ENCODE peak calls at places on chromosomes 11 and 22, in six cellular contexts. One of them, this sample, is unnamed.

GRCh38 chr22:41229730-41230398 is 10.9 kb downstream of the CHADL start:
- DNase-seq in transverse colon: no peak
- DNase-seq in endothelial cell of umbilical vein: peak
- DNase-seq in mammary epithelial cell: no peak
- DNase-seq in HCT116: no peak
- DNase-seq in psoas muscle: no peak
- DNase-seq in this sample: no peak

GRCh38 chr11:46338988-46339666 is 8.1 kb upstream of the DGKZ start:
- DNase-seq in transverse colon: no peak
- DNase-seq in endothelial cell of umbilical vein: no peak
- DNase-seq in mammary epithelial cell: no peak
- DNase-seq in HCT116: no peak
- DNase-seq in psoas muscle: peak
- DNase-seq in this sample: no peak

GRCh38 chr11:126727381-126727780 is 273.2 kb downstream of the KIRREL3 start:
- DNase-seq in transverse colon: no peak
- DNase-seq in endothelial cell of umbilical vein: no peak
- DNase-seq in mammary epithelial cell: no peak
- DNase-seq in HCT116: no peak
- DNase-seq in psoas muscle: no peak
- DNase-seq in this sample: no peak

GRCh38 chr11:121553806-121554205 is 101.0 kb upstream of the SORL1-AS1 start:
- DNase-seq in transverse colon: peak
- DNase-seq in endothelial cell of umbilical vein: no peak
- DNase-seq in mammary epithelial cell: peak
- DNase-seq in HCT116: peak
- DNase-seq in psoas muscle: no peak
- DNase-seq in this sample: peak

GRCh38 chr11:85316967-85317366 is 310.2 kb downstream of the DLG2 start:
- DNase-seq in transverse colon: no peak
- DNase-seq in endothelial cell of umbilical vein: no peak
- DNase-seq in mammary epithelial cell: no peak
- DNase-seq in HCT116: no peak
- DNase-seq in psoas muscle: no peak
- DNase-seq in this sample: no peak

GRCh38 chr11:77687088-77687487 is 49.5 kb upstream of the CLNS1A start:
- DNase-seq in transverse colon: no peak
- DNase-seq in endothelial cell of umbilical vein: no peak
- DNase-seq in mammary epithelial cell: no peak
- DNase-seq in HCT116: no peak
- DNase-seq in psoas muscle: no peak
- DNase-seq in this sample: no peak

GRCh38 chr22:29275167-29275566 is 7.1 kb downstream of the EWSR1 start:
- DNase-seq in transverse colon: no peak
- DNase-seq in endothelial cell of umbilical vein: no peak
- DNase-seq in mammary epithelial cell: no peak
- DNase-seq in HCT116: no peak
- DNase-seq in psoas muscle: no peak
- DNase-seq in this sample: no peak

GRCh38 chr11:113521737-113522517 is 46.7 kb upstream of the DRD2 start:
- DNase-seq in transverse colon: no peak
- DNase-seq in endothelial cell of umbilical vein: no peak
- DNase-seq in mammary epithelial cell: peak
- DNase-seq in HCT116: no peak
- DNase-seq in psoas muscle: no peak
- DNase-seq in this sample: no peak

GRCh38 chr22:43007519-43008102 is 7.3 kb downstream of the PACSIN2 start:
- DNase-seq in transverse colon: peak
- DNase-seq in endothelial cell of umbilical vein: no peak
- DNase-seq in mammary epithelial cell: no peak
- DNase-seq in HCT116: no peak
- DNase-seq in psoas muscle: no peak
- DNase-seq in this sample: no peak

GRCh38 chr11:111918390-111919256 is at the start of gene C11orf52:
- DNase-seq in transverse colon: peak
- DNase-seq in endothelial cell of umbilical vein: peak
- DNase-seq in mammary epithelial cell: peak
- DNase-seq in HCT116: peak
- DNase-seq in psoas muscle: peak
- DNase-seq in this sample: peak

GRCh38 chr11:69373251-69373635 is 79.3 kb downstream of the MYEOV start:
- DNase-seq in transverse colon: no peak
- DNase-seq in endothelial cell of umbilical vein: no peak
- DNase-seq in mammary epithelial cell: no peak
- DNase-seq in HCT116: no peak
- DNase-seq in psoas muscle: no peak
- DNase-seq in this sample: no peak

GRCh38 chr11:29676993-29677392 is 339.8 kb downstream of the KCNA4 start:
- DNase-seq in transverse colon: no peak
- DNase-seq in endothelial cell of umbilical vein: no peak
- DNase-seq in mammary epithelial cell: no peak
- DNase-seq in HCT116: no peak
- DNase-seq in psoas muscle: no peak
- DNase-seq in this sample: no peak

GRCh38 chr22:41910050-41910598 is 4.8 kb downstream of the SHISA8 start:
- DNase-seq in transverse colon: no peak
- DNase-seq in endothelial cell of umbilical vein: no peak
- DNase-seq in mammary epithelial cell: no peak
- DNase-seq in HCT116: no peak
- DNase-seq in psoas muscle: no peak
- DNase-seq in this sample: no peak

GRCh38 chr11:72338741-72339140 is 94.8 kb upstream of the PHOX2A start:
- DNase-seq in transverse colon: no peak
- DNase-seq in endothelial cell of umbilical vein: no peak
- DNase-seq in mammary epithelial cell: peak
- DNase-seq in HCT116: no peak
- DNase-seq in psoas muscle: no peak
- DNase-seq in this sample: no peak

GRCh38 chr11:6475936-6476335 is 2.2 kb upstream of the TRIM3 start:
- DNase-seq in transverse colon: no peak
- DNase-seq in endothelial cell of umbilical vein: no peak
- DNase-seq in mammary epithelial cell: no peak
- DNase-seq in HCT116: no peak
- DNase-seq in psoas muscle: no peak
- DNase-seq in this sample: no peak

GRCh38 chr11:68051191-68052136 is 12.6 kb downstream of the TCIRG1 start:
- DNase-seq in transverse colon: no peak
- DNase-seq in endothelial cell of umbilical vein: no peak
- DNase-seq in mammary epithelial cell: no peak
- DNase-seq in HCT116: no peak
- DNase-seq in psoas muscle: no peak
- DNase-seq in this sample: no peak

GRCh38 chr11:63670077-63670737 is 969 bp downstream of the ATL3 start:
- DNase-seq in transverse colon: no peak
- DNase-seq in endothelial cell of umbilical vein: peak
- DNase-seq in mammary epithelial cell: peak
- DNase-seq in HCT116: no peak
- DNase-seq in psoas muscle: no peak
- DNase-seq in this sample: no peak

GRCh38 chr11:1234054-1234720 is 11.3 kb downstream of the MUC5B start:
- DNase-seq in transverse colon: peak
- DNase-seq in endothelial cell of umbilical vein: no peak
- DNase-seq in mammary epithelial cell: no peak
- DNase-seq in HCT116: no peak
- DNase-seq in psoas muscle: peak
- DNase-seq in this sample: no peak

GRCh38 chr11:60485987-60486386 is 6.6 kb upstream of the MS4A12 start:
- DNase-seq in transverse colon: peak
- DNase-seq in endothelial cell of umbilical vein: peak
- DNase-seq in mammary epithelial cell: no peak
- DNase-seq in HCT116: peak
- DNase-seq in psoas muscle: no peak
- DNase-seq in this sample: peak

GRCh38 chr22:25110846-25111578 is 88.6 kb upstream of the CRYBB3 start:
- DNase-seq in transverse colon: peak
- DNase-seq in endothelial cell of umbilical vein: peak
- DNase-seq in mammary epithelial cell: peak
- DNase-seq in HCT116: peak
- DNase-seq in psoas muscle: peak
- DNase-seq in this sample: peak
- TF ChIP-seq CTCF in transverse colon: peak
- TF ChIP-seq CTCF in endothelial cell of umbilical vein: peak
- TF ChIP-seq CTCF in mammary epithelial cell: peak
- TF ChIP-seq CTCF in HCT116: peak
- TF ChIP-seq CTCF in psoas muscle: peak
- TF ChIP-seq CTCF in this sample: peak

DNA sequence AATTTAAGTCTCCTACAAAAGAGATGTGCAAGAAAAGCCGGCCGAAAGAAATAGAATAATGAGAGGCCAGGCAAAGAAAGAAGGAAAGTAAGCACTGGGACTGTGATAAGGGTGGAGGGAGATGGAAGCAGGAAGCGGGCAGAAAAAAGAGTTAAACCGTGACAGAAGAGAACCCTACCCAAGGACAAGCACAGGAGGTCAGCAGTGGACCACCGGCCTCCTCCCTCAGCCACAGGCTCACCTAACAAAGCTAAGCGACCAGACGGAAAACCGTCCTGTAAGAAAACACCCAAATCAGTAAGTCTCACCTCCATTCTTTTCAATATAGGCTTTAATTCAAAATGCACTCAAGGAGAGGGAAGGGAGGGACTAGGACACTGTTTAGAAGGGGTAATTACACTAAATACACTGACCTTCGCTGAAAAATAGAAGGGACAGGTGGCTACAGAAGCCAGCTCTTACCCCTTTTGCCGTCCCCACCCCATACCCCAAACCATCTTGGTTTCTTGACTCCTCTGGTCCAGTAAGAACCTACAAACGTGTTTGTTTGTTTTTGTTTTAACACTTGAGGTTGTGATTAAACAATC is 1.9 kb downstream of the FAM181B start:
- DNase-seq in transverse colon: no peak
- DNase-seq in endothelial cell of umbilical vein: no peak
- DNase-seq in mammary epithelial cell: no peak
- DNase-seq in HCT116: no peak
- DNase-seq in psoas muscle: no peak
- DNase-seq in this sample: no peak
- H3K27ac ChIP-seq in transverse colon: no peak
- H3K27ac ChIP-seq in endothelial cell of umbilical vein: no peak
- H3K27ac ChIP-seq in mammary epithelial cell: no peak
- H3K27ac ChIP-seq in HCT116: no peak
- H3K27ac ChIP-seq in psoas muscle: no peak
- H3K27ac ChIP-seq in this sample: no peak

GRCh38 chr11:74485868-74486267 is 7.7 kb downstream of the LIPT2 start:
- DNase-seq in transverse colon: no peak
- DNase-seq in endothelial cell of umbilical vein: no peak
- DNase-seq in mammary epithelial cell: no peak
- DNase-seq in HCT116: no peak
- DNase-seq in psoas muscle: no peak
- DNase-seq in this sample: no peak

GRCh38 chr11:74490945-74491344 is 2.6 kb downstream of the LIPT2 start:
- DNase-seq in transverse colon: no peak
- DNase-seq in endothelial cell of umbilical vein: no peak
- DNase-seq in mammary epithelial cell: no peak
- DNase-seq in HCT116: no peak
- DNase-seq in psoas muscle: no peak
- DNase-seq in this sample: no peak

GRCh38 chr11:74492084-74492483 is 1.4 kb downstream of the LIPT2 start:
- DNase-seq in transverse colon: no peak
- DNase-seq in endothelial cell of umbilical vein: no peak
- DNase-seq in mammary epithelial cell: no peak
- DNase-seq in HCT116: no peak
- DNase-seq in psoas muscle: no peak
- DNase-seq in this sample: no peak

GRCh38 chr11:74492974-74493815 is at the start of gene LIPT2:
- DNase-seq in transverse colon: peak
- DNase-seq in endothelial cell of umbilical vein: peak
- DNase-seq in mammary epithelial cell: peak
- DNase-seq in HCT116: peak
- DNase-seq in psoas muscle: peak
- DNase-seq in this sample: peak

DNA sequence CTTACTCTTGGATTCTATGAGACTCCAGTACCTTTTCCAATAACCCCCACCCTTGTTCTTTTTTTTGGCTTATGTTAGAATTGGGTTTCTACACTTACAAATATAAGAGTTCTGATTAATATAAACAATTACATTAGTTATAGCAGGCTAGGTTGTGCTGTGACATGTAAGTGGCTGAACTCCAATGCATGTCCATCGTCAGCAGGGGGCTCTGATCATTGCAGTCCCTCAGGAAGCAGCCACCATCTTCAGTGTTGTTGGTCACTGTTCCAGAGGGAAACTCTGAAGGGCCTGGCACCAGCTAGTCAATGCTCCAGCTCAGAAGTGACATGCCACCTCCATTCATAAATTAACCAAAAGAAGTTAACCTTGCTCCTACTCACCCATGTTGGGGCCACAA is 5.6 kb downstream of the LIPT2 start:
- DNase-seq in transverse colon: no peak
- DNase-seq in endothelial cell of umbilical vein: no peak
- DNase-seq in mammary epithelial cell: no peak
- DNase-seq in HCT116: peak
- DNase-seq in psoas muscle: no peak
- DNase-seq in this sample: no peak
- TF ChIP-seq CTCF in transverse colon: no peak
- TF ChIP-seq CTCF in endothelial cell of umbilical vein: peak
- TF ChIP-seq CTCF in mammary epithelial cell: peak
- TF ChIP-seq CTCF in HCT116: peak
- TF ChIP-seq CTCF in psoas muscle: no peak
- TF ChIP-seq CTCF in this sample: no peak

GRCh38 chr11:84241374-84242131 is 955.4 kb upstream of the CCDC90B start:
- DNase-seq in transverse colon: no peak
- DNase-seq in endothelial cell of umbilical vein: no peak
- DNase-seq in mammary epithelial cell: no peak
- DNase-seq in HCT116: no peak
- DNase-seq in psoas muscle: no peak
- DNase-seq in this sample: no peak

GRCh38 chr11:84247129-84247528 is 961.0 kb upstream of the CCDC90B start:
- DNase-seq in transverse colon: no peak
- DNase-seq in endothelial cell of umbilical vein: no peak
- DNase-seq in mammary epithelial cell: no peak
- DNase-seq in HCT116: no peak
- DNase-seq in psoas muscle: no peak
- DNase-seq in this sample: no peak

GRCh38 chr11:84247931-84248330 is 961.8 kb upstream of the CCDC90B start:
- DNase-seq in transverse colon: no peak
- DNase-seq in endothelial cell of umbilical vein: no peak
- DNase-seq in mammary epithelial cell: no peak
- DNase-seq in HCT116: no peak
- DNase-seq in psoas muscle: no peak
- DNase-seq in this sample: no peak

GRCh38 chr11:84249344-84250135 is 963.4 kb upstream of the CCDC90B start:
- DNase-seq in transverse colon: no peak
- DNase-seq in endothelial cell of umbilical vein: no peak
- DNase-seq in mammary epithelial cell: no peak
- DNase-seq in HCT116: no peak
- DNase-seq in psoas muscle: no peak
- DNase-seq in this sample: no peak

DNA sequence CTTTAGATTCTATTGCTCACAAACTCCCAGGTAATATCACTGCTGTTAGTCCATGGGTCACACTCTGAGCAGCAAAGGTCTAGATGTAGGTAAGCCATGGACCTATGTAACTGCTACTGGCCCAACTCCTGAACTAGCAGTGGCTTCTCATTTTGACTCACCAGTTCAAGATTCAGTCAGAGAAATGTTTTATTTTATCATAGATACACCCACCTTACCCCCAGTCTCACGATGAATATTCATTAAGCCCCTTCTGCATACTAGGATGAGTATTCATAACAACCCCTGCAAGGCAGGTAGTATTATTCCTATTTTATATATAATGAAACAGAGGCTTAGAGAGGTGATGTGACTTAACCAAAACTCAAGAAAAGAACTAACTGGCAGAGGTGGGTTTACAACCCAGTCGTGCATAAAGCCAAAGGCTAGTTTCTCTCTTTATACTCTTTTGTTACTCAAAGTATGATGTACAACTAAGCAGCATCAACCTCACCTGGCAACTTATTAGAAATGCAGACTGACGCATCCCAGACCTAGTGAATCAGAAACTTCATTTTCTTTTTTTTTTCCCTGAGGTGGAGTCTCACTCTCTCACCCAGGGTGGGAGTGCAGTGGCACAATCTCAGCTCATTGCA is 957.6 kb upstream of the CCDC90B start:
- DNase-seq in transverse colon: no peak
- DNase-seq in endothelial cell of umbilical vein: no peak
- DNase-seq in mammary epithelial cell: no peak
- DNase-seq in HCT116: no peak
- DNase-seq in psoas muscle: no peak
- DNase-seq in this sample: no peak
- H3K27ac ChIP-seq in transverse colon: no peak
- H3K27ac ChIP-seq in endothelial cell of umbilical vein: no peak
- H3K27ac ChIP-seq in mammary epithelial cell: no peak
- H3K27ac ChIP-seq in HCT116: no peak
- H3K27ac ChIP-seq in psoas muscle: no peak
- H3K27ac ChIP-seq in this sample: no peak

This sample was measured in RWPE1.